ENCODE peak calls at places on chromosomes 13 and 19, in nine cellular contexts. T is glutamatergic neuron, S is WTC11, F is AG09319, C is adrenal gland, E is breast epithelium, Z is cardiac fibroblast, R is kidney, O is fibroblast of pulmonary artery. K is an unnamed sample.

GRCh38 chr13:97205971-97206370 is 16.2 kb upstream of the MBNL2 start:
- DNase-seq in T (no peak), S (no peak), F (no peak), C (no peak), E (no peak), Z (peak), R (no peak), O (peak), K (no peak)

GRCh38 chr19:54341295-54341694 is 2.3 kb upstream of the LILRA4 start:
- DNase-seq in T (no peak), S (no peak), F (no peak), C (no peak), E (no peak), Z (no peak), R (peak), O (no peak), K (no peak)

GRCh38 chr13:42477588-42478190 is 96.3 kb upstream of the TNFSF11 start:
- DNase-seq in T (no peak), S (no peak), F (no peak), C (peak), E (no peak), Z (peak), R (peak), O (no peak), K (no peak)

GRCh38 chr19:55640577-55641375 is at the start of gene ZNF580:
- DNase-seq in T (peak), S (peak), F (peak), C (no peak), E (peak), Z (peak), R (peak), O (peak), K (peak)

GRCh38 chr13:101640797-101641400 is 188.4 kb downstream of the ITGBL1 start:
- DNase-seq in T (no peak), S (no peak), F (no peak), C (no peak), E (no peak), Z (peak), R (no peak), O (peak), K (no peak)

GRCh38 chr13:29457299-29457698 is 138.2 kb downstream of the SLC7A1 start:
- DNase-seq in T (no peak), S (no peak), F (no peak), C (no peak), E (no peak), Z (peak), R (no peak), O (peak), K (no peak)

GRCh38 chr19:996051-996838 is 4.0 kb upstream of the GRIN3B start:
- DNase-seq in T (peak), S (peak), F (no peak), C (no peak), E (peak), Z (peak), R (peak), O (peak), K (no peak)

GRCh38 chr13:32300406-32300805 is 14.8 kb downstream of the ZAR1L start:
- DNase-seq in T (no peak), S (no peak), F (no peak), C (no peak), E (no peak), Z (no peak), R (no peak), O (no peak), K (no peak)

GRCh38 chr13:78609464-78610205 is 6.3 kb upstream of the POU4F1 start:
- DNase-seq in T (peak), S (peak), F (no peak), C (peak), E (no peak), Z (no peak), R (peak), O (no peak), K (peak)

GRCh38 chr13:100203696-100204367 is 114.9 kb downstream of the PCCA start:
- DNase-seq in T (no peak), S (no peak), F (no peak), C (no peak), E (no peak), Z (peak), R (no peak), O (peak), K (no peak)

GRCh38 chr13:113792236-113792770 is 33.3 kb downstream of the TMEM255B start:
- DNase-seq in T (no peak), S (no peak), F (no peak), C (no peak), E (no peak), Z (no peak), R (no peak), O (no peak), K (no peak)

GRCh38 chr13:74841123-74841522 is 640.8 kb downstream of the TBC1D4 start:
- DNase-seq in T (no peak), S (no peak), F (no peak), C (no peak), E (no peak), Z (no peak), R (no peak), O (no peak), K (no peak)

GRCh38 chr13:50286376-50286775 is 271.1 kb downstream of the KCNRG start:
- DNase-seq in T (no peak), S (no peak), F (no peak), C (no peak), E (no peak), Z (no peak), R (no peak), O (no peak), K (no peak)

GRCh38 chr13:72412481-72412880 is 314.9 kb downstream of the MZT1 start:
- DNase-seq in T (no peak), S (no peak), F (no peak), C (no peak), E (no peak), Z (no peak), R (no peak), O (no peak), K (no peak)

GRCh38 chr13:31111136-31111535 is 50.6 kb downstream of the HSPH1 start:
- DNase-seq in T (no peak), S (no peak), F (no peak), C (no peak), E (no peak), Z (peak), R (no peak), O (peak), K (no peak)

GRCh38 chr13:90591260-90591926 is 756.1 kb upstream of the MIR17HG start:
- DNase-seq in T (no peak), S (no peak), F (no peak), C (no peak), E (no peak), Z (no peak), R (no peak), O (no peak), K (no peak)

GRCh38 chr19:31666126-31666525 is 316.9 kb upstream of the TSHZ3 start:
- DNase-seq in T (no peak), S (no peak), F (no peak), C (no peak), E (no peak), Z (no peak), R (no peak), O (no peak), K (no peak)

GRCh38 chr19:52190679-52191293 is 934 bp downstream of the PPP2R1A start:
- DNase-seq in T (peak), S (peak), F (no peak), C (peak), E (peak), Z (peak), R (peak), O (peak), K (peak)

GRCh38 chr19:48900477-48901452 is 653 bp downstream of the NUCB1 start:
- DNase-seq in T (no peak), S (no peak), F (no peak), C (no peak), E (peak), Z (peak), R (peak), O (peak), K (no peak)

GRCh38 chr19:38899447-38900219 is at the start of the genes NFKBIB and SIRT2:
- DNase-seq in T (peak), S (peak), F (peak), C (peak), E (peak), Z (peak), R (peak), O (peak), K (peak)
- TF ChIP-seq CTCF in T (no peak), S (no peak), F (no peak), C (no peak), E (no peak), Z (no peak), R (peak), O (no peak), K (no peak)

GRCh38 chr19:42695811-42696503 is 44.3 kb downstream of the PSG3 start:
- DNase-seq in T (no peak), S (no peak), F (no peak), C (no peak), E (no peak), Z (no peak), R (no peak), O (no peak), K (no peak)

GRCh38 chr19:42697884-42698283 is 42.4 kb downstream of the PSG3 start:
- DNase-seq in T (no peak), S (no peak), F (no peak), C (no peak), E (no peak), Z (no peak), R (no peak), O (no peak), K (no peak)

DNA sequence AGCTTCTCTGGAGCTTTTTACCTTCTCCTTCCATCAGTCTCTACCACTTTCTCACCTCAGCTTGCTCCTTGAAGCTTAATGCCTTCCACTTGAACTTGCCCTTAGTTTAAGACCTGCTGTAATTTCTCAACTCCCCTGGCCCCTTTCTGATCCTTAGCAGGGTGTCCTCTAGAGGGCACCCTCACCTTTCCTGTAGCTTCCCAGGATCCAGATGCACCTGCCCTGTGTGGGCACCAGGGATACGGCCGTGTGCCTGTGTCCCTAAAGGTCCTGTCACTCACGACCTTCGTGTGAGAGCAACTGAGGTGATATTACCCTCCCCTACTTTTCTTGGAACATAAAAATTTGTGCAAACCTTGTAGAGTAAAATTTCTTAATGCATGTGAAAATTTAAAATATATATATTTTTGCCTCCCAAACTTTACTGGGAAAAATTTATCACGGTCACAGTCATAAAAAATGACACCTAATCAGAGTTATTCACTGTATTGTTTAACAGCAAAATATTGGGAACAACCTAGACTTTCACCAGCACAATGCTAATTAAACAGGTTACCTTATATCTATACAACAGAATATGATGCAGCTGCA is 46.4 kb downstream of the PSG3 start:
- DNase-seq in T (peak), S (peak), F (peak), C (peak), E (no peak), Z (peak), R (no peak), O (peak), K (peak)
- TF ChIP-seq CTCF in T (no peak), S (peak), F (peak), C (peak), E (no peak), Z (peak), R (no peak), O (peak), K (peak)

DNA sequence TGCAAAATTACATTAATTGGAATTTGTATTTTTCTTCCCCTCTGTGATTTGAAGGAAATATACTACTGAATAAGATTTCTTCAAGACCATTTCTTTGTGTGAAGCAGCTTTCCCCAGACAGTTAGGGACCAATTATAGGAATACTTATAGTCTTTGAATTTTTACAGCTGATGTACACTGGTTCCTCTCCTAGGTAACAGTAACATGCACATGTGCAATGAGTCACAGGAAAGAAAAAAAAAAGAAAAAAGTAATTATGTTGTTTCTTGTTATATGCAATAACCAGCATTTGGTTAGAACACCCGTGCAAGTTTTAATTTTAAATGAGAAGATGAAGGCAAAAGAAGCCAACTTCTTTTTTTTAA is 81.9 kb downstream of the PCDH9 start:
- DNase-seq in T (no peak), S (no peak), F (no peak), C (no peak), E (no peak), Z (peak), R (no peak), O (peak), K (no peak)
- TF ChIP-seq CTCF in T (no peak), S (no peak), F (no peak), C (no peak), E (no peak), Z (no peak), R (no peak), O (no peak), K (no peak)

GRCh38 chr19:43672061-43672679 is 2.2 kb upstream of the PLAUR start:
- DNase-seq in T (no peak), S (no peak), F (no peak), C (no peak), E (no peak), Z (no peak), R (no peak), O (no peak), K (no peak)

GRCh38 chr19:43675906-43676305 is 5.9 kb upstream of the PLAUR start:
- DNase-seq in T (no peak), S (no peak), F (no peak), C (no peak), E (no peak), Z (no peak), R (no peak), O (no peak), K (no peak)

GRCh38 chr19:43673702-43674629 is 4.0 kb upstream of the PLAUR start:
- DNase-seq in T (no peak), S (no peak), F (no peak), C (peak), E (no peak), Z (no peak), R (no peak), O (no peak), K (no peak)

GRCh38 chr19:43675269-43675879 is 5.4 kb upstream of the PLAUR start:
- DNase-seq in T (no peak), S (no peak), F (no peak), C (no peak), E (peak), Z (no peak), R (peak), O (peak), K (no peak)

GRCh38 chr19:43674630-43674982 is 4.6 kb upstream of the PLAUR start:
- DNase-seq in T (no peak), S (no peak), F (no peak), C (no peak), E (no peak), Z (peak), R (no peak), O (peak), K (no peak)
- TF ChIP-seq CTCF in T (no peak), S (no peak), F (no peak), C (no peak), E (no peak), Z (no peak), R (no peak), O (no peak), K (no peak)

DNA sequence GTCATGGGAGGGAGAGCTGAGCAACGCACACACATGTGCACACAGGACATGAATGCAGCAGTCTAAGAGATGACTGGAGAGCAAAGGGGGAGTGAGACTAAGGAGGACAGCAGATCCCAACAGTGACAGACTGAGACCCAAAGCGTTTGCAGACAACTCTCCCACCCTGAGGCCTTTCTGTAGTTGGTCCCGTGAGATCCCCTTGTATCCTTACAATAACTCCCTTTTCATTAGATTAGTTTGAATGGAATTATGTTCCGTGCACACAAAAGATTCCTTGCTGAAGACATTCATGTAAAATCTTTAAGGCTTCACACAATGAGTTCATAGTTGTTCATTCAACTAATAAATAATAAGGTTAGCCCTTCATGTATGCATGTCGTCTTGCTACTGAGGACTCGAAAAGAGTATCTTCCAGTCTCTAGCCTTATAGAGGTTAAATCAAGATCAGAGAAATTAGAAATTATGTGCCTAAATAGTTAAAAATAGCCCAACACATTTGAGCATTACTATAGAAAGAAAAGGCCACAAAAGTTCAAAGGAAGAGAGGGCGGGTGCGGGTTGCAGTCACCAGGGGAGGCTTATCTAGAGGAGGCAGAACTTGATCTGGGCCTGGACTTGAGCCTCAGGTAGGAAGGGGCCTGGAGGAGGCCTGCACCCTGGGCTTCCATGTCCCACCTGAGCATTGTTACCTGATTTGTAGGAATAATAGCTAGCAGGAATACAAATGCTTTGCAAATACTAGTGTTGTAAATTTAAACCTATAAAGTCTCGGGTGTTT is 3.1 kb upstream of the GTF3A start:
- DNase-seq in T (no peak), S (no peak), F (no peak), C (no peak), E (no peak), Z (no peak), R (no peak), O (no peak), K (no peak)
- TF ChIP-seq CTCF in T (no peak), S (no peak), F (no peak), C (no peak), E (no peak), Z (no peak), R (no peak), O (no peak), K (no peak)

GRCh38 chr13:106851251-106851650 is 283.3 kb upstream of the ARGLU1 start:
- DNase-seq in T (no peak), S (no peak), F (no peak), C (no peak), E (no peak), Z (no peak), R (no peak), O (peak), K (no peak)
- TF ChIP-seq CTCF in T (no peak), S (no peak), F (no peak), C (no peak), E (no peak), Z (no peak), R (no peak), O (no peak), K (no peak)

GRCh38 chr19:9834302-9834725 is 804 bp upstream of the PIN1 start:
- DNase-seq in T (no peak), S (no peak), F (no peak), C (no peak), E (no peak), Z (no peak), R (no peak), O (no peak), K (no peak)

GRCh38 chr19:9834726-9835506 is at the start of gene PIN1:
- DNase-seq in T (peak), S (peak), F (peak), C (peak), E (peak), Z (peak), R (peak), O (peak), K (peak)

GRCh38 chr19:9835507-9835949 is 410 bp downstream of the PIN1 start:
- DNase-seq in T (no peak), S (no peak), F (no peak), C (no peak), E (no peak), Z (no peak), R (no peak), O (no peak), K (no peak)

GRCh38 chr19:9838324-9838723 is 3.2 kb downstream of the PIN1 start:
- DNase-seq in T (no peak), S (no peak), F (no peak), C (no peak), E (no peak), Z (no peak), R (no peak), O (no peak), K (no peak)

GRCh38 chr19:9836021-9836420 is 903 bp downstream of the PIN1 start:
- DNase-seq in T (no peak), S (no peak), F (no peak), C (no peak), E (no peak), Z (peak), R (no peak), O (peak), K (no peak)
- TF ChIP-seq CTCF in T (no peak), S (no peak), F (no peak), C (no peak), E (no peak), Z (no peak), R (no peak), O (no peak), K (no peak)

DNA sequence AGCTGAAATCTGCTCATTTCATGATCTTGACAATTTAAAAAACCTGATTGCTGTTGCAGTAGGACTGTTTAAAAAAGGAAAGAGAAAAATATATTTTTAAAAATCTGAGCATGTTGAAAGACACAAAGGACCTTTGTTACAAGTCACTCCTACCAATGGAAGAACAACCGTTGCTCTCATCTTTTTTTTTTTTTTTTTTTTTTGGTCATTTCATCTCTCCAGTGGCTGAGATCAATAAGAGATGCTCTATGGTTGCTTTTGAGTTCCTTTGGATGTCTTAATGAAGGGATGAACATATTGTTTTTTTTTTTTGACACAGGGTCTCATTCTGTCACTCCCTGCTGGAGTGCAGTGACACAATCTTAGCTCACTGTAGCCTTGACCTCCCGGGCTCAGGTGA is 29.2 kb downstream of the LRCH1 start:
- DNase-seq in T (no peak), S (no peak), F (no peak), C (no peak), E (no peak), Z (no peak), R (no peak), O (no peak), K (no peak)
- TF ChIP-seq CTCF in T (no peak), S (no peak), F (no peak), C (no peak), E (no peak), Z (no peak), R (no peak), O (no peak), K (no peak)

DNA sequence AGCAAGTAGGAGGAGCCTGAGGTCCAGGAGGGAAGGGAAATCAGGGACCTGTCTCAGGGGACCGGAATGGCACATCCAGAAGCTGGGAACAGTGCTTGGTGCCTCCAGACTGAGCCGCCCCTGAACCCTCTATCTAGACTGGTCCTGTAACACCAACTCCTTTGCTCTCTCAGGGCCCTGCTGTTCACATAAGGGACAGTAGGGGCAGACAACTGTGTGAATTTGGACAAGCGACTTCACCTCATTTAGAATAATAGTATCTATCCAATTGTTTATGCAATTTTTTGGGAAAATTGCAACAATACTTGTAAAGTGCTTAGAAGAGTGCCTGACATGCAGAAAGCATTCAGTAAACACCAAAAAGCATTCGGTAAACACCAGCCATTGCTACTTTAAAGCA is 14.0 kb downstream of the SYMPK start:
- DNase-seq in T (no peak), S (no peak), F (no peak), C (no peak), E (no peak), Z (no peak), R (no peak), O (peak), K (no peak)
- TF ChIP-seq CTCF in T (peak), S (peak), F (no peak), C (no peak), E (no peak), Z (peak), R (no peak), O (peak), K (no peak)

DNA sequence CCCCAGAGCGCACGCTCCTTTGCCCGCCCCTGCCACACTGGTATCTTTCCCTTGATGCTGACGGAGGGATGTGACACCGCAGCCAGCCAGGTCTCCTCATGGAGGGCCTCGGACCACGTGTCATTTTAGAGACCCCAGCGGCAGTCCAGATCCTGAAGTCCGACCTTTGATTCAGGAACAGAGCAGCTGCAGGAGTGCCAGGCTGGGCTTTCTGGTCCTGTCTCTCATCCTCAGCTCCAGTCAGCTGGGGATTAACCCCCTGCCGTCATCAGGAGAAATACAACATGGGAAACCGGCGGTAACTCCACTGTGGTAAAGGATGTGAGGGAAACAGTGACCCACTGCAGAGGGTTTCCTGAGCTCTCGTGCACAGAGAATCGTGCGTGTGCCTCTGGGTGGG is 140.6 kb downstream of the SIPA1L3 start:
- DNase-seq in T (no peak), S (no peak), F (no peak), C (no peak), E (no peak), Z (no peak), R (no peak), O (no peak), K (no peak)
- TF ChIP-seq CTCF in T (no peak), S (no peak), F (no peak), C (no peak), E (no peak), Z (no peak), R (no peak), O (no peak), K (no peak)

K was measured in endothelial cell.